ENCODE peak calls at places on chromosomes 11 and 22, in eight cellular contexts. L is activated CD8-positive, alpha-beta T cell treated with anti-CD3 and anti-CD28 coated beads for 36 hours; E is BJ; U is AG04449; I is Panc1; P is progenitor cell of endocrine pancreas; G is tibial artery; W is heart left ventricle. X is an unnamed sample.

GRCh38 chr22:24887260-24887659 is 59.2 kb downstream of the LHFPL7 start:
- DNase-seq in L (no peak), E (no peak), U (no peak), I (no peak), P (no peak), G (no peak), W (no peak), X (no peak)

GRCh38 chr11:10664005-10664404 is 29.6 kb downstream of the IRAG1 start:
- DNase-seq in L (no peak), E (no peak), U (no peak), I (no peak), P (no peak), G (no peak), W (peak), X (no peak)

GRCh38 chr11:126834573-126834972 is 166.0 kb downstream of the KIRREL3 start:
- DNase-seq in L (no peak), E (no peak), U (no peak), I (no peak), P (no peak), G (no peak), W (no peak), X (no peak)

GRCh38 chr11:67357831-67358555 is 4.6 kb upstream of the POLD4 start:
- DNase-seq in L (no peak), E (no peak), U (no peak), I (no peak), P (no peak), G (no peak), W (no peak), X (peak)

GRCh38 chr11:133212201-133212600 is 320.1 kb downstream of the OPCML start:
- DNase-seq in L (no peak), E (no peak), U (no peak), I (no peak), P (no peak), G (no peak), W (no peak), X (no peak)

GRCh38 chr11:2522636-2523255 is 77.9 kb downstream of the KCNQ1 start:
- DNase-seq in L (no peak), E (no peak), U (no peak), I (no peak), P (peak), G (no peak), W (peak), X (no peak)

GRCh38 chr11:75492181-75492820 is 33.4 kb downstream of the GDPD5 start:
- DNase-seq in L (peak), E (no peak), U (no peak), I (no peak), P (no peak), G (no peak), W (no peak), X (peak)

GRCh38 chr11:65851083-65851579 is 6.8 kb downstream of the CFL1 start:
- DNase-seq in L (peak), E (no peak), U (no peak), I (no peak), P (no peak), G (no peak), W (no peak), X (no peak)

GRCh38 chr11:134975866-134976265 is 563.8 kb upstream of the B3GAT1 start:
- DNase-seq in L (no peak), E (no peak), U (no peak), I (no peak), P (no peak), G (no peak), W (no peak), X (no peak)

GRCh38 chr11:2215561-2216399 is 44.2 kb upstream of the TH start:
- DNase-seq in L (no peak), E (no peak), U (no peak), I (no peak), P (no peak), G (no peak), W (no peak), X (peak)

GRCh38 chr11:113104390-113105251 is 143.4 kb downstream of the NCAM1 start:
- DNase-seq in L (no peak), E (no peak), U (no peak), I (no peak), P (no peak), G (no peak), W (no peak), X (no peak)

DNA sequence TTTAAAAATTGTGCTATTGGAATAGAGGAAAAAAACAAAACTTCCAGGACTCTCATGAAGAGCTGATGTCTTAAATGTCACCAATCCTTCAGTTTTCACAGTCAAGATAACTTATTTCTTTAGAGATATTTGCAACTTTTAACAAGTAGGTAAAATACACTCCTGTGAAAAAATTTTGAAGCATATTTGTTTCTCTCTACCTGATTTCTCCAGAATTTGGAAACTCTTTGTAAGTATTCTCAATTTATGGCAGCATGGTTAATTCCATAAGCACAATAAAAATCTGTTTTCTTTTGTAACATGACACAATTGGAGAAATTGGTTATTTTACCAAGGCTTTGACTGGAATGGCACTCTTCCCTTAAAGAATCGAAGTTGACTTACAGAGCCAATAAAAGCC is 4.1 kb downstream of the CASP4 start:
- DNase-seq in L (no peak), E (no peak), U (no peak), I (no peak), P (no peak), G (no peak), W (no peak), X (no peak)
- TF ChIP-seq CTCF in L (no peak), E (no peak), U (no peak), I (no peak), P (no peak), G (no peak), W (no peak), X (no peak)

DNA sequence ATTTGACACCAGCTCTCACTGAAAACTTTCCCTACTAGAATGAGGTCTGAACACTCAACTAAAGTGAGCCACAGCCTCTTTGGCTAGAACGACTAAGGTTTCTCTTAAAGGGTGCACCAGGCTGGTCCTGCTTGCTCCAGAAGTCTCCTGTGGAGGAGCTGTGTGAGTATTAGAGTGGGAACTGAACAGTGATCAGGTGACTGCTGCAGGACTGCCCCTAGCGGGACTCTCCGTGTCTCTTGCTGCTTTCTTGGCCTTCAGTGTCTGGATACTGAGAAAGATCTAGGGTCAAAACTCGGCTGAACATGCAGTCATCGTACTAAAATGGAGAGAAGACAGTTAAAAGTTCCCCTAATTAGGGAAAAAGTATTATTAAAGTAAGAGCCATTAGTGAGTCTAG is 34.6 kb downstream of the FAM118A start:
- DNase-seq in L (no peak), E (no peak), U (no peak), I (no peak), P (no peak), G (no peak), W (no peak), X (peak)
- TF ChIP-seq CTCF in L (no peak), E (peak), U (no peak), I (no peak), P (peak), G (no peak), W (no peak), X (no peak)

DNA sequence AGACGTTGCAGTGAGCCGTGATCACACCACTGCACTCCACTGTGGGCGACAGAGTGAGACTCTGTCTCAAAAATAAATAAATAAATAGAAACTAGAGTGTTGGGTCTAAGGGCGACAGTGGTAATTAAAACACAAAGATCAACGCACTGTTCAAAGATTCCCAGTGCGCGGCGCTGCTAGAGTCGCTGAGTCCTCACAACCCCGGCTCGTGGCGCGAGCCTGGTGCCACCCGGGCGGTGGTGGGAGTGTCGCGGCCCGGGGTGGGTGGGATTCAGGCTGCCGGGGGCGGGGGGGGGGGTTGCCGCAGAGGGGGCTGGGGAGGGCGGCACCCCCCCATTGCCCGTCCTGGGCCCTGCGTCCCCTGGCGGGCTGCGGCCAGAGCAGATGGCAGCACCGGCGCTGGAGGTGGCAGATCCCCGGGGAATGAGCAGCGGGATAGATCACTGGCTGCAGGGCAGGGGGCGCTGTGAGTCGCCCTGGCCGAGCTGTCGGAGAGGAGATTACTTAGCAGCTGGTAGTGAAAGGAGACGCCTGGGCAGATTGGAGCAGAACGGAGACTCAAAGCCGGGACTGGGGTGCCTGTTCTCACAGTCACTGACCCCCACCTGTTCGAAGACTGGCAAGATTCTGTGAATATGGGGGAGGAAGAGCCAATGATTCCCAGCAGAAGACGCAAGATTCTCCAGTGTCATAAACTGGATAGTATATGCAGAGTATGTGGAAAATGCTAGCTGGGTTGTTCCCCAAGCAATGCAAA is 30.2 kb upstream of the APOBEC3A start:
- DNase-seq in L (peak), E (no peak), U (no peak), I (peak), P (peak), G (peak), W (peak), X (peak)
- TF ChIP-seq CTCF in L (peak), E (peak), U (peak), I (peak), P (peak), G (peak), W (peak), X (peak)

GRCh38 chr22:20422271-20422958 is 15.2 kb downstream of the SCARF2 start:
- DNase-seq in L (no peak), E (peak), U (peak), I (no peak), P (no peak), G (no peak), W (no peak), X (no peak)
- TF ChIP-seq CTCF in L (no peak), E (no peak), U (no peak), I (no peak), P (no peak), G (no peak), W (no peak), X (no peak)

DNA sequence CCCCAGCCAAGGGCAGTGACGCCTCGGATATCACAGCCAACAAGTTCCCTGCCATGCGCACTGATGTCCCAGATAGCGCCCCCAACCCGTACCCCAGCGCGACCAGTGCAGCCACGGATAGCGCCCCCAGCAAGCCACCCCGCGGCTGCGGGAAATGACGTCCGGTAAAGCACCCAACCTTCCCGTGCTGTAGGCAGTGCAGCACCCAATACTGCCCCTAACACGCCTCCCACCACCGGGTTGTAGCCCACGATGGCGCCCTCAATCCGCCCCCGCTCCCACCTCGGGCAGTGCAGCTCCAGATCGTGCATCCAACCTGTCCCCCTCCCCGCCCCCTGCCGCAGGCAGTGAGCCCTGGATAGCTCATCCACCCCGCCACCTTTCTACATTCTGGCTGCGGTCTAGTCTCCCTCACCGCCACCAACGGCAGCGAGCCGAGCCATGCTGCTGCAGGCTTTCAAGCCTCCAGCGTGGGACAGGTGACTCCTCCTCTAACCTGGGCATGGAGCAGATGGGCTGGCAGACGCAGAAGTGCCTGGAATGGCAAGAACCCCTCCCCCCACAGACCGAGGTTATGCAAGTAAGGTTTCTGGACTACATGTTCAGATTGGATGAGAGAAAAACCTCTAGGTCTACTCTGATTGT is 540 bp downstream of the RFPL2 start:
- DNase-seq in L (no peak), E (no peak), U (no peak), I (no peak), P (no peak), G (no peak), W (no peak), X (peak)
- TF ChIP-seq CTCF in L (no peak), E (no peak), U (no peak), I (no peak), P (no peak), G (no peak), W (no peak), X (no peak)

X was measured in GM13977.